ENCODE peak calls at places on chromosomes 1 and 21, in seven cellular contexts. K is IMR-90, P is K562, R is A549, Q is HepG2, Y is GM12878, H is H1. O is an unnamed sample.

GRCh38 chr1:230194525-230194924 is 127.5 kb downstream of the GALNT2 start:
- DNase-seq in K (no peak), P (no peak), R (no peak), Q (no peak), Y (no peak), H (no peak), O (peak; percentile 53)

GRCh38 chr1:111981871-111982270 is 7.6 kb downstream of the KCND3 start:
- DNase-seq in K (no peak), P (no peak), R (no peak), Q (no peak), Y (no peak), H (no peak), O (no peak)

GRCh38 chr21:45539046-45539795 is 3.0 kb downstream of the SLC19A1 start:
- DNase-seq in K (no peak), P (no peak), R (no peak), Q (no peak), Y (no peak), H (peak; percentile 38), O (no peak)

GRCh38 chr21:40507978-40508377 is 339.0 kb downstream of the DSCAM start:
- DNase-seq in K (peak; percentile 4), P (no peak), R (peak; percentile 26), Q (peak; percentile 55), Y (no peak), H (no peak), O (no peak)

GRCh38 chr1:55257958-55258357 is 42.8 kb upstream of the USP24 start:
- DNase-seq in K (peak; percentile 35), P (no peak), R (no peak), Q (no peak), Y (peak; percentile 45), H (no peak), O (no peak)

GRCh38 chr1:165905853-165906252 is 78.4 kb downstream of the UCK2 start:
- DNase-seq in K (no peak), P (no peak), R (no peak), Q (no peak), Y (no peak), H (no peak), O (no peak)

GRCh38 chr1:168236836-168237611 is 11.2 kb downstream of the SFT2D2 start:
- DNase-seq in K (no peak), P (no peak), R (no peak), Q (no peak), Y (no peak), H (no peak), O (no peak)

GRCh38 chr1:11499825-11500331 is 20.9 kb downstream of the DISP3 start:
- DNase-seq in K (no peak), P (no peak), R (no peak), Q (no peak), Y (no peak), H (peak; percentile 67), O (peak; percentile 47)

GRCh38 chr1:57843760-57844159 is 419.9 kb upstream of the DAB1 start:
- DNase-seq in K (no peak), P (no peak), R (no peak), Q (no peak), Y (no peak), H (no peak), O (no peak)

GRCh38 chr21:44935533-44935927 is 4.3 kb upstream of the SLX9 start:
- DNase-seq in K (no peak), P (peak; percentile 40), R (no peak), Q (no peak), Y (no peak), H (no peak), O (no peak)

GRCh38 chr1:15155760-15156743 is 2.5 kb downstream of the TMEM51 start:
- DNase-seq in K (no peak), P (no peak), R (no peak), Q (no peak), Y (peak; percentile 53), H (no peak), O (peak; percentile 57)

GRCh38 chr1:172269644-172270043 is 150.8 kb upstream of the C1orf105 start:
- DNase-seq in K (peak; percentile 66), P (no peak), R (no peak), Q (peak; percentile 33), Y (no peak), H (no peak), O (no peak)

GRCh38 chr1:151838491-151839412 is 868 bp downstream of the C2CD4D start:
- DNase-seq in K (no peak), P (no peak), R (no peak), Q (no peak), Y (no peak), H (peak; percentile 72), O (no peak)

GRCh38 chr1:156480411-156481192 is 20.0 kb downstream of the MEF2D start:
- DNase-seq in K (peak; percentile 50), P (peak; percentile 78), R (peak; percentile 83), Q (no peak), Y (no peak), H (peak; percentile 88), O (peak; percentile 84)

GRCh38 chr1:59412705-59413326 is 115.9 kb downstream of the FGGY start:
- DNase-seq in K (no peak), P (no peak), R (no peak), Q (no peak), Y (no peak), H (no peak), O (no peak)

GRCh38 chr1:68848017-68848416 is 351.1 kb upstream of the DEPDC1 start:
- DNase-seq in K (no peak), P (no peak), R (no peak), Q (no peak), Y (no peak), H (no peak), O (no peak)

GRCh38 chr21:44738621-44739020 is 27.2 kb upstream of the TSPEAR start:
- DNase-seq in K (no peak), P (no peak), R (no peak), Q (no peak), Y (no peak), H (peak; percentile 22), O (no peak)

GRCh38 chr1:203453016-203453415 is 22.6 kb upstream of the PRELP start:
- DNase-seq in K (no peak), P (no peak), R (no peak), Q (no peak), Y (no peak), H (no peak), O (no peak)

GRCh38 chr1:2856821-2857290 is 55.4 kb upstream of the TTC34 start:
- DNase-seq in K (no peak), P (no peak), R (no peak), Q (no peak), Y (no peak), H (no peak), O (no peak)
- TF ChIP-seq RFX5 in K (no peak), P (no peak), R (no peak), Q (no peak), Y (no peak), H (no peak), O (no peak)

GRCh38 chr1:36306210-36306901 is at the start of gene SH3D21:
- DNase-seq in K (no peak), P (peak; percentile 38), R (no peak), Q (peak; percentile 67), Y (no peak), H (peak; percentile 84), O (peak; percentile 59)

GRCh38 chr1:36305915-36306209 is 306 bp upstream of the SH3D21 start:
- DNase-seq in K (no peak), P (peak; percentile 24), R (no peak), Q (no peak), Y (no peak), H (no peak), O (no peak)

GRCh38 chr1:36304970-36305914 is 926 bp upstream of the SH3D21 start:
- DNase-seq in K (no peak), P (no peak), R (no peak), Q (peak; percentile 15), Y (no peak), H (peak; percentile 56), O (no peak)

GRCh38 chr1:36307601-36308330 is 1.6 kb downstream of the SH3D21 start:
- DNase-seq in K (no peak), P (no peak), R (no peak), Q (no peak), Y (no peak), H (no peak), O (no peak)

DNA sequence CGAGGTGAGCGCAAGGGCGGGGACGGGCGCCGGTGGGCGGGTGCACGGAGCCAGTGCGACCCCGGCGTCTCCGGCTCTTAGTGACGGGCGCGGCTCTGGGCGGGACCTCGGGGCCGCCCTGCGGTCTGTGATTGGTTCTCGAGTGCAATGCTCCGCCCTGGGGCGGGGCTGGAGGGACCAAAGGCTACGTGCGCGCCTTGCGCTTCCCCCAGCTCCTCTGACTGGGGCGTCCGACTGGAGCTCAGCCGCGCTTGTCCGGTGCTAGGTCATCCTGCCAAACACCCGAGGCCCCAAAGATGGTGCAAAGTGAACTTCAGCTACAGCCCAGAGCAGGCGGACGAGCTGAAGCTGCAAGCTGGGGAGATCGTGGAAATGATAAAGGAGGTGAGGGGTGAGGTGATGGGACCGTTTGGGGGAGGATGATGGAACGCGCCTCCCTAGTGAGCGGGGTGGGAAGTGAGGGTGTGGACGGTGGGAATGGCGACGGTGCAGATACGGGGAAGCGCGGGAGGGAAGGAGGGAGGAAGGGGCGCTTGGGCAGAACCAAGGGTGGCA is 811 bp downstream of the SH3D21 start:
- DNase-seq in K (peak; percentile 91), P (peak; percentile 99), R (peak; percentile 83), Q (peak; percentile 90), Y (peak; percentile 80), H (peak; percentile 97), O (peak; percentile 99)
- TF ChIP-seq USF2 in K (peak; percentile 31), P (no peak), R (no peak), Q (no peak), Y (no peak), H (no peak), O (no peak)

GRCh38 chr1:5720936-5721335 is 271.3 kb downstream of the NPHP4 start:
- DNase-seq in K (no peak), P (no peak), R (no peak), Q (no peak), Y (no peak), H (no peak), O (no peak)

GRCh38 chr1:5720045-5720444 is 272.2 kb downstream of the NPHP4 start:
- DNase-seq in K (no peak), P (no peak), R (no peak), Q (no peak), Y (no peak), H (no peak), O (no peak)

GRCh38 chr1:5718716-5719632 is 273.3 kb downstream of the NPHP4 start:
- DNase-seq in K (no peak), P (no peak), R (no peak), Q (no peak), Y (no peak), H (no peak), O (no peak)

GRCh38 chr1:5721634-5722215 is 270.5 kb downstream of the NPHP4 start:
- DNase-seq in K (no peak), P (peak; percentile 65), R (no peak), Q (no peak), Y (no peak), H (no peak), O (no peak)

GRCh38 chr1:5720484-5720883 is 271.7 kb downstream of the NPHP4 start:
- DNase-seq in K (no peak), P (no peak), R (no peak), Q (no peak), Y (no peak), H (no peak), O (no peak)
- TF ChIP-seq RFX5 in K (no peak), P (no peak), R (no peak), Q (no peak), Y (no peak), H (no peak), O (no peak)

DNA sequence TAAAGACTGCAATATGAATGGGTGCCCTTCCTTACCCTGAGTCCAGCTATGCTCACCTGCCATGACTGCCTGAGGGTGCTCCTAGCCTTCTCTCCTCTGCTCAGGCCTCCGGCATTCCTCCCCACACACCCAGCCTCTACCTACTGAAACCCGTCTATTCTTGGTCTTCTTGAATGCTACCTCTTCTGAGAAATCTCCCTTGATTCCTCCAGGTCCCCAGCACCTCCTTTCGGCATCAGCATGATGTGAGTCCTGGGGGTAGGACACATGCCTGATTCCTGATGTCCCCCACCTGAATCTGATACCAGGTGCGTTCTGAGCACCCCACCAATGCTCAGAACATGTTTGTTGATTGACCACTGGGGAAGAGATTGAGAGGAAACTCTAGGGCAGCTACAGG is 8.6 kb downstream of the LDLRAD1 start:
- DNase-seq in K (no peak), P (no peak), R (no peak), Q (no peak), Y (no peak), H (no peak), O (no peak)
- TF ChIP-seq USF2 in K (no peak), P (no peak), R (no peak), Q (no peak), Y (no peak), H (no peak), O (no peak)